ENCODE peak calls at places on chromosomes 12 and 14, in seven cellular contexts. N is lung, V is psoas muscle, C is uterus, A is fibroblast of mammary gland, Q is nephron progenitor cell, G is mesothelial cell of epicardium. H is an unnamed sample.
A peak's percentile ranks its signal among the peaks of the same experiment; 100 is the strongest.

GRCh38 chr14:91506226-91506625 is 3.9 kb downstream of the PPP4R3A start:
- DNase-seq in N (no peak), V (no peak), C (no peak), A (no peak), Q (no peak), G (no peak), H (no peak)

GRCh38 chr12:132465269-132466190 is 24.4 kb upstream of the FBRSL1 start:
- DNase-seq in N (no peak), V (peak; percentile 30), C (no peak), A (no peak), Q (peak; percentile 49), G (no peak), H (no peak)

GRCh38 chr12:116874324-116874995 is 6.8 kb downstream of the HRK start:
- DNase-seq in N (no peak), V (no peak), C (no peak), A (no peak), Q (no peak), G (no peak), H (no peak)

GRCh38 chr12:25420116-25420515 is 133.0 kb downstream of the LMNTD1 start:
- DNase-seq in N (no peak), V (no peak), C (no peak), A (no peak), Q (no peak), G (no peak), H (no peak)

GRCh38 chr12:76927170-76927784 is 48.5 kb upstream of the CSRP2 start:
- DNase-seq in N (no peak), V (no peak), C (peak; percentile 23), A (peak; percentile 49), Q (peak; percentile 46), G (no peak), H (no peak)

GRCh38 chr14:54609576-54609975 is 42.6 kb downstream of the SAMD4A start:
- DNase-seq in N (no peak), V (no peak), C (no peak), A (peak; percentile 38), Q (no peak), G (no peak), H (no peak)

GRCh38 chr12:99567072-99567471 is 80.5 kb upstream of the GARIN6 start:
- DNase-seq in N (no peak), V (no peak), C (no peak), A (no peak), Q (no peak), G (no peak), H (no peak)

GRCh38 chr12:65907465-65907864 is 83.2 kb downstream of the HMGA2 start:
- DNase-seq in N (no peak), V (no peak), C (no peak), A (no peak), Q (no peak), G (no peak), H (no peak)

GRCh38 chr14:54567634-54568561 is 970 bp downstream of the SAMD4A start:
- DNase-seq in N (peak; percentile 50), V (peak; percentile 72), C (peak; percentile 55), A (peak; percentile 44), Q (peak; percentile 69), G (peak; percentile 51), H (peak; percentile 14)

GRCh38 chr12:81377771-81378170 is 299.9 kb downstream of the ACSS3 start:
- DNase-seq in N (no peak), V (no peak), C (no peak), A (no peak), Q (no peak), G (no peak), H (no peak)
- TF ChIP-seq CTCF in N (no peak), V (no peak), C (no peak), A (no peak), Q (no peak), G (no peak), H (no peak)

GRCh38 chr12:94074970-94075695 is 73.2 kb upstream of the PLXNC1 start:
- DNase-seq in N (peak; percentile 68), V (peak; percentile 77), C (peak; percentile 79), A (peak; percentile 95), Q (peak; percentile 41), G (no peak), H (no peak)
- TF ChIP-seq CTCF in N (peak; percentile 43), V (peak; percentile 60), C (peak; percentile 58), A (peak; percentile 87), Q (peak; percentile 51), G (no peak), H (peak; percentile 57)

GRCh38 chr12:41466762-41467270 is 278.7 kb downstream of the PDZRN4 start:
- DNase-seq in N (no peak), V (no peak), C (no peak), A (no peak), Q (peak; percentile 5), G (no peak), H (no peak)
- TF ChIP-seq CTCF in N (no peak), V (no peak), C (no peak), A (no peak), Q (no peak), G (no peak), H (no peak)

GRCh38 chr14:81067156-81067555 is 111.7 kb downstream of the TSHR start:
- DNase-seq in N (no peak), V (no peak), C (no peak), A (no peak), Q (no peak), G (no peak), H (no peak)

GRCh38 chr14:81066672-81067071 is 111.3 kb downstream of the TSHR start:
- DNase-seq in N (no peak), V (no peak), C (no peak), A (no peak), Q (no peak), G (no peak), H (no peak)

GRCh38 chr14:81068384-81068783 is 113.0 kb downstream of the TSHR start:
- DNase-seq in N (no peak), V (no peak), C (no peak), A (no peak), Q (no peak), G (no peak), H (no peak)

GRCh38 chr14:81062380-81062779 is 107.0 kb downstream of the TSHR start:
- DNase-seq in N (no peak), V (no peak), C (no peak), A (no peak), Q (no peak), G (no peak), H (no peak)

GRCh38 chr14:81062816-81063215 is 107.4 kb downstream of the TSHR start:
- DNase-seq in N (no peak), V (no peak), C (no peak), A (peak; percentile 2), Q (peak; percentile 3), G (no peak), H (no peak)
- TF ChIP-seq CTCF in N (no peak), V (no peak), C (no peak), A (peak; percentile 23), Q (peak; percentile 36), G (no peak), H (no peak)